ENCODE peak calls at places on chromosomes 5 and 9, in six cellular contexts. M, D, G, T, R and X are unnamed samples.

GRCh38 chr5:74017786-74018211 is 391.8 kb downstream of the ARHGEF28 start:
- DNase-seq in R (no peak), T (peak), G (peak), M (no peak), D (peak), X (peak)

GRCh38 chr9:2788948-2789347 is 54.9 kb downstream of the PUM3 start:
- DNase-seq in M (no peak), G (no peak), D (no peak), R (no peak), T (no peak), X (peak)

GRCh38 chr5:171313481-171314206 is 4.6 kb downstream of the TLX3 start:
- DNase-seq in G (no peak), D (no peak), M (no peak), R (no peak), T (no peak), X (peak)

GRCh38 chr9:38075272-38075671 is 6.2 kb upstream of the SHB start:
- DNase-seq in R (no peak), G (no peak), T (peak), M (no peak), D (no peak), X (no peak)

GRCh38 chr5:116990010-116990409 is 415.4 kb upstream of the SEMA6A start:
- DNase-seq in M (no peak), T (no peak), G (no peak), R (no peak), D (no peak), X (no peak)

GRCh38 chr5:100760700-100761099 is 142.4 kb downstream of the ST8SIA4 start:
- DNase-seq in D (no peak), T (no peak), M (no peak), R (no peak), G (no peak), X (no peak)

GRCh38 chr9:8329561-8330283 is 530.1 kb upstream of the DMAC1 start:
- DNase-seq in D (no peak), R (peak), M (no peak), G (peak), T (peak), X (no peak)

GRCh38 chr9:104269996-104270963 is 176.2 kb downstream of the SMC2 start:
- DNase-seq in R (no peak), T (no peak), D (no peak), G (peak), M (no peak), X (no peak)

GRCh38 chr9:8287970-8288369 is 488.4 kb upstream of the DMAC1 start:
- DNase-seq in T (peak), D (no peak), R (no peak), M (no peak), G (no peak), X (no peak)

GRCh38 chr5:95878417-95879323 is 56.1 kb upstream of the GLRX start:
- DNase-seq in T (no peak), M (no peak), D (no peak), G (no peak), R (no peak), X (no peak)

GRCh38 chr5:25345240-25345771 is 700.5 kb upstream of the CDH10 start:
- DNase-seq in T (no peak), M (no peak), G (no peak), R (no peak), D (no peak), X (peak)

GRCh38 chr9:124659099-124659659 is 111.9 kb downstream of the NR6A1 start:
- DNase-seq in G (peak), M (peak), T (peak), D (peak), R (peak), X (peak)

GRCh38 chr5:10297646-10298204 is 10.0 kb downstream of the CMBL start:
- DNase-seq in M (no peak), R (no peak), D (no peak), T (no peak), G (no peak), X (no peak)

GRCh38 chr5:38569180-38569579 is 12.7 kb upstream of the LIFR start:
- DNase-seq in M (no peak), R (no peak), D (no peak), G (no peak), T (no peak), X (no peak)

GRCh38 chr5:124030043-124030461 is 518.1 kb downstream of the CSNK1G3 start:
- DNase-seq in T (no peak), R (no peak), M (no peak), D (no peak), G (no peak), X (no peak)

GRCh38 chr9:91802391-91802790 is 147.6 kb downstream of the ROR2 start:
- DNase-seq in T (peak), D (no peak), R (no peak), M (no peak), G (no peak), X (no peak)

GRCh38 chr9:21711504-21711903 is 90.9 kb upstream of the MTAP start:
- DNase-seq in T (peak), D (peak), R (no peak), G (no peak), M (peak), X (no peak)

GRCh38 chr5:172707285-172708182 is 63.5 kb downstream of the DUSP1 start:
- DNase-seq in M (peak), T (peak), D (peak), R (no peak), G (peak), X (peak)

GRCh38 chr9:128341435-128341849 is 1.1 kb downstream of the SLC27A4 start:
- DNase-seq in G (peak), M (peak), T (peak), R (peak), D (peak), X (peak)

GRCh38 chr9:122767821-122768220 is 20.9 kb upstream of the OR5C1 start:
- DNase-seq in G (no peak), R (no peak), D (no peak), T (no peak), M (no peak), X (no peak)

GRCh38 chr9:92669527-92669889 is 423 bp downstream of the IPPK start:
- DNase-seq in T (peak), R (peak), D (no peak), M (no peak), G (peak), X (peak)

GRCh38 chr9:21428235-21428634 is 12.0 kb upstream of the IFNA1 start:
- DNase-seq in G (no peak), M (no peak), T (no peak), D (no peak), R (no peak), X (no peak)

GRCh38 chr9:136757751-136758140 is 297 bp downstream of the LCN8 start:
- DNase-seq in M (no peak), G (no peak), R (no peak), D (no peak), T (no peak), X (no peak)

GRCh38 chr5:178730940-178731265 is 444 bp upstream of the ZNF354A start:
- DNase-seq in T (no peak), M (no peak), R (no peak), D (no peak), G (no peak), X (no peak)

GRCh38 chr5:59124983-59125960 is 542.4 kb downstream of the RAB3C start:
- DNase-seq in R (no peak), D (no peak), M (no peak), T (peak), G (no peak), X (peak)

GRCh38 chr9:131622536-131622935 is 77.2 kb downstream of the PRRT1B start:
- DNase-seq in G (no peak), D (no peak), R (no peak), T (no peak), M (peak), X (no peak)

GRCh38 chr9:133125706-133126696 is 5.0 kb upstream of the RALGDS start:
- DNase-seq in M (peak), D (peak), R (peak), T (no peak), G (no peak), X (no peak)

GRCh38 chr9:5799314-5799713 is 33.6 kb downstream of the ERMP1 start:
- DNase-seq in T (no peak), G (peak), M (peak), R (no peak), D (peak), X (peak)

GRCh38 chr5:59104400-59105117 is 521.7 kb downstream of the RAB3C start:
- DNase-seq in T (no peak), M (no peak), R (no peak), D (no peak), G (no peak), X (peak)

GRCh38 chr5:137199966-137200365 is 299.2 kb downstream of the SPOCK1 start:
- DNase-seq in D (peak), M (no peak), G (no peak), R (no peak), T (peak), X (no peak)

GRCh38 chr9:96242829-96243228 is 59.1 kb downstream of the HSD17B3 start:
- DNase-seq in R (no peak), M (no peak), G (no peak), T (peak), D (no peak), X (no peak)